ENCODE peak calls at places on chromosomes 12 and 14, in four cellular contexts. V is GM12878, L is K562, Y is HCT116. H is an unnamed sample.
A peak's percentile ranks its signal among the peaks of the same experiment; 100 is the strongest.

GRCh38 chr14:33068626-33069025 is 129.9 kb downstream of the NPAS3 start:
- DNase-seq in V (no peak), L (no peak), Y (no peak), H (no peak)

GRCh38 chr14:35695647-35696046 is 113.4 kb downstream of the RALGAPA1 start:
- DNase-seq in V (no peak), L (no peak), Y (no peak), H (no peak)

GRCh38 chr12:115305275-115305674 is 621.3 kb upstream of the TBX3 start:
- DNase-seq in V (no peak), L (no peak), Y (no peak), H (no peak)

GRCh38 chr14:29085546-29085945 is 319.0 kb downstream of the FOXG1 start:
- DNase-seq in V (no peak), L (peak; percentile 1), Y (no peak), H (peak; percentile 5)

GRCh38 chr12:1234073-1234472 is 243.1 kb downstream of the ERC1 start:
- DNase-seq in V (no peak), L (peak; percentile 5), Y (no peak), H (no peak)

GRCh38 chr12:2332266-2332665 is 279.5 kb downstream of the CACNA1C start:
- DNase-seq in V (no peak), L (no peak), Y (no peak), H (no peak)

GRCh38 chr12:59372971-59373370 is 222.9 kb upstream of the SLC16A7 start:
- DNase-seq in V (no peak), L (no peak), Y (peak; percentile 8), H (no peak)

GRCh38 chr14:80523518-80524117 is 312.3 kb upstream of the DIO2 start:
- DNase-seq in V (no peak), L (no peak), Y (no peak), H (no peak)

GRCh38 chr14:75831455-75831854 is 150.3 kb downstream of the TGFB3 start:
- DNase-seq in V (no peak), L (peak; percentile 85), Y (no peak), H (no peak)

GRCh38 chr12:83821967-83822366 is 1090.6 kb downstream of the SLC6A15 start:
- DNase-seq in V (no peak), L (no peak), Y (no peak), H (no peak)

GRCh38 chr14:91980157-91980556 is 32.7 kb upstream of the FBLN5 start:
- DNase-seq in V (peak; percentile 16), L (peak; percentile 11), Y (peak; percentile 75), H (no peak)

GRCh38 chr12:47397664-47398281 is 308.1 kb downstream of the RPAP3 start:
- DNase-seq in V (no peak), L (peak; percentile 57), Y (peak; percentile 34), H (no peak)

GRCh38 chr14:104708606-104709268 is 15.3 kb upstream of the ADSS1 start:
- DNase-seq in V (no peak), L (peak; percentile 75), Y (no peak), H (peak; percentile 96)

GRCh38 chr14:54348001-54348611 is 48.7 kb upstream of the CDKN3 start:
- DNase-seq in V (no peak), L (peak; percentile 65), Y (peak; percentile 44), H (no peak)

GRCh38 chr14:52124791-52125661 is 56.2 kb upstream of the NID2 start:
- DNase-seq in V (no peak), L (no peak), Y (no peak), H (peak; percentile 19)

GRCh38 chr14:80483331-80483730 is 272.0 kb upstream of the DIO2 start:
- DNase-seq in V (no peak), L (no peak), Y (no peak), H (no peak)

GRCh38 chr14:50520947-50521815 is 11.2 kb downstream of the MAP4K5 start:
- DNase-seq in V (peak; percentile 56), L (no peak), Y (peak; percentile 45), H (no peak)

GRCh38 chr14:20624495-20625070 is 16.9 kb downstream of the OR6S1 start:
- DNase-seq in V (no peak), L (peak; percentile 76), Y (no peak), H (no peak)

GRCh38 chr12:54890339-54890738 is 36.0 kb downstream of the MUCL1 start:
- DNase-seq in V (no peak), L (no peak), Y (no peak), H (no peak)

GRCh38 chr12:51172515-51173431 is at the start of gene TFCP2:
- DNase-seq in V (peak; percentile 82), L (peak; percentile 99), Y (peak; percentile 97), H (peak; percentile 75)

GRCh38 chr14:95290769-95291440 is 28.8 kb downstream of the CLMN start:
- DNase-seq in V (no peak), L (no peak), Y (no peak), H (no peak)

GRCh38 chr12:85016423-85016822 is 19.7 kb downstream of the TSPAN19 start:
- DNase-seq in V (no peak), L (no peak), Y (peak; percentile 91), H (no peak)

GRCh38 chr12:5590316-5590715 is 158.4 kb downstream of the NTF3 start:
- DNase-seq in V (no peak), L (no peak), Y (no peak), H (no peak)

DNA sequence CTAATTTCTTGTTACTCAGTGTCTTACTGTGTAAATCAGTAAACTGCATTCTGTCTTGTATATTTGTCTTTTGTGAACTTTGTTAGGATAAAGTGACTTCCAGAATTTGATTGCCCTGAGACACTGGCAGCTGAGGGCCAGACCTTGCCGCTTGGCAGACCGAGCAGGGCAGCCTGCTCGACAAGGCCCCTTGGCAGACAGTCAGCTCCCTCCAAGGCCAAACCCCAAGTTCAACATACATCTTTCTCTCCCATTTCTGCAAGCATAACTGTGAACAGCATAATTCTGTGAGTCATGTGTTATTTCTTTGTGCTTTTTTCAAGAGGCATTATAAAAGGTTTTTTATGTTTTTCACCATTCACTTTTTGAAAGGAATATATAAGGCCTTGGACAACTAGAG is 39.2 kb upstream of the BMAL2 start:
- DNase-seq in V (no peak), L (no peak), Y (no peak), H (no peak)
- TF ChIP-seq EGR1 in V (no peak), L (no peak), Y (no peak), H (no peak)

DNA sequence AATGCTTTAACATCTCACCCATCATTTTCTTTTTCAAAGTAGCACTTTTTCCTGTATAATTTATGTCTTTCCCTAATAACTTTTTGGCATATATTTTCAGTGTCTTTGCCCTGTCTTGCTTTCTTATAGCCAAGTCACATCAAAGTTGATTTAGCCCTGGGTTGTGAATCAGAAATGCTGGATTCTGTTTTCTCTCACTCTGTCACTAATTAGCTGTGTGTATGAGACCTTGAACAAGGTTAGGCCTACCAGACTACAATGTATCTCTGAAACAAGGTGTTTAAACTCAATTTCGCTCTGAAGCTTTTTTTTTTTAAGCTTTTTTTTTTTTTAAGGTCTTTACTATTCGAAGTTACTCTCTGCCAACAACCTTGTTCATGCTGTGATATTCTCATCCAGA is 25.7 kb downstream of the CNOT2 start:
- DNase-seq in V (no peak), L (no peak), Y (no peak), H (no peak)
- TF ChIP-seq EGR1 in V (no peak), L (no peak), Y (no peak), H (no peak)

GRCh38 chr14:69886843-69887242 is 7.6 kb downstream of the SMOC1 start:
- DNase-seq in V (no peak), L (no peak), Y (no peak), H (no peak)
- TF ChIP-seq EGR1 in V (no peak), L (no peak), Y (no peak), H (no peak)

DNA sequence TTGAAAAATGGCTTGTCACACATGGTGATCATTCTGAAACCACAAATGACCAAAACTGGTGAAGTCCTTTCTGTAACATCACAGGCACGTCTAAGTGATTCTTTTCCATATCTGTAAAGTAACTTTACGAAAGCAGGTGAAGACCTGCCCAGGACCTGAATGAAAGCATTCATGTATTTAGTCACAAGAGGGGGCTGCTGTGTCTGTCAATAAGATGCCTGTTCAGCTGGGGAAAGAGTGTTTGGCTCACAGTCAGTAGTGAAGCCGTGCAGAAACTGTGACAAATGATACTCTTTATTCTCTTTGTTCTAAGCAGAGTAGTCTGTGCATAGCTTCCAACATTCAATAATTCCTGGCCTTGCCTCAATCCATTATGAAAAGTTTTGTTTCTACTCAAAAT is 373.5 kb upstream of the OR4E1 start:
- DNase-seq in V (no peak), L (peak; percentile 13), Y (no peak), H (no peak)
- TF ChIP-seq EGR1 in V (no peak), L (no peak), Y (no peak), H (no peak)

GRCh38 chr12:79681008-79681590 is 9.7 kb downstream of the PAWR start:
- DNase-seq in V (no peak), L (no peak), Y (no peak), H (no peak)
- TF ChIP-seq EGR1 in V (no peak), L (no peak), Y (no peak), H (no peak)

GRCh38 chr12:110579889-110580253 is 3.2 kb downstream of the PPTC7 start:
- DNase-seq in V (no peak), L (no peak), Y (no peak), H (no peak)

GRCh38 chr12:110577717-110578521 is 5.2 kb downstream of the PPTC7 start:
- DNase-seq in V (peak; percentile 84), L (peak; percentile 34), Y (peak; percentile 97), H (no peak)

GRCh38 chr12:110579239-110579888 is 3.8 kb downstream of the PPTC7 start:
- DNase-seq in V (no peak), L (no peak), Y (no peak), H (no peak)

GRCh38 chr12:110576504-110576903 is 6.6 kb downstream of the PPTC7 start:
- DNase-seq in V (no peak), L (no peak), Y (no peak), H (no peak)

DNA sequence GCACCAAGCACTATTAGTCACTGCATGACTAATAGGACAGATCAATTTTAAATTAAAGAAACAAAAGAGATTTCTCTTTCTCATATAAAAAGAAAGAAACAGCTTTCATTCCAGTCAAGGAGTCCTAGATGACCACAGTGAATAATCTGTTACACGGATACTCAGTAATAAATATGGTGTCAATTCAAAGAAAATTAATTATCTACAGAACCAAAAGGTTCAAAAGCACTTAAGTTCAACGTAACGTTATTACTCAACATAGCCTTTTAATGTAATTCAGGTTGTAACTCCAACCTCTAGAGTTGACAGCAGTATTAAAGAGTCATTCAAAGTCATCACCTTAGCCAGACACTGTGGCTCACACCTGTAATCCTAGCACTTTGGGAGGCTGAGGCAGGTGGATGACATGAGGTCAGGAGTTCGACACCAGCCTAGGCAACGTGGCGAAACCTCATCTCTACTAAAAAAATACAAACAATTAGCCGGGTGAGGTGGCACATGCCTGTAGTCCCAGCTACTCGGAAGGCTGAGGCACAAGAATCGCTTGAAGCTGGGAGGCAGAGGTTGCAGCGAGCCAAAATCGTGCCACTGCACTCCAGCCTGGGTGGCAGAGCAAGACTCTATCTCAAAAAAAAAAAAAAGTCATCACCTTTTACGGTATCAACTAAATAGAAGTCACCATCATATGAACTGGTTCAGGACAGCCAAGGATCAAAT is 4.4 kb downstream of the PPTC7 start:
- DNase-seq in V (no peak), L (no peak), Y (peak; percentile 88), H (no peak)
- TF ChIP-seq EGR1 in V (no peak), L (no peak), Y (peak; percentile 72), H (no peak)

GRCh38 chr14:90427848-90428426 is 31.1 kb downstream of the CALM1 start:
- DNase-seq in V (no peak), L (no peak), Y (no peak), H (no peak)

GRCh38 chr14:90428676-90429075 is 31.8 kb downstream of the CALM1 start:
- DNase-seq in V (no peak), L (no peak), Y (no peak), H (no peak)

GRCh38 chr14:90429236-90429635 is 32.4 kb downstream of the CALM1 start:
- DNase-seq in V (no peak), L (no peak), Y (no peak), H (no peak)

GRCh38 chr14:90426663-90427062 is 29.8 kb downstream of the CALM1 start:
- DNase-seq in V (no peak), L (peak; percentile 20), Y (no peak), H (no peak)

GRCh38 chr14:90429764-90430163 is 32.9 kb downstream of the CALM1 start:
- DNase-seq in V (no peak), L (no peak), Y (no peak), H (no peak)
- TF ChIP-seq EGR1 in V (no peak), L (no peak), Y (no peak), H (no peak)